ENCODE peak calls at places on chromosomes 2 and 18, in five cellular contexts. T, U, V, C and W are unnamed samples.

GRCh38 chr2:229098810-229099209 is 172.3 kb downstream of the PID1 start:
- DNase-seq in U (no peak), V (no peak), C (no peak), T (no peak), W (no peak)

GRCh38 chr18:58114766-58115165 is 70.7 kb downstream of the NEDD4L start:
- DNase-seq in U (no peak), C (no peak), V (no peak), T (no peak), W (no peak)

GRCh38 chr2:128438586-128438985 is 119.9 kb upstream of the HS6ST1 start:
- DNase-seq in U (no peak), C (no peak), V (no peak), T (no peak), W (no peak)

GRCh38 chr2:213317929-213318328 is 33.7 kb downstream of the SPAG16 start:
- DNase-seq in C (no peak), T (peak; percentile 27), V (no peak), U (no peak), W (no peak)

GRCh38 chr18:67300498-67300897 is 216.0 kb downstream of the DSEL start:
- DNase-seq in U (no peak), C (peak; percentile 13), T (no peak), V (no peak), W (no peak)

GRCh38 chr2:6955523-6956136 is 38.4 kb downstream of the RNF144A start:
- DNase-seq in U (no peak), V (no peak), C (no peak), T (no peak), W (no peak)

GRCh38 chr2:215428060-215428910 is 7.6 kb downstream of the FN1 start:
- DNase-seq in V (no peak), T (no peak), U (no peak), C (no peak), W (no peak)

GRCh38 chr2:35822716-35823115 is 532.9 kb upstream of the CRIM1 start:
- DNase-seq in C (no peak), T (no peak), V (no peak), U (no peak), W (no peak)

GRCh38 chr2:160407393-160408204 is 86.0 kb downstream of the RBMS1 start:
- DNase-seq in U (peak; percentile 52), T (no peak), V (no peak), C (peak; percentile 42), W (peak; percentile 29)

GRCh38 chr18:3875376-3875775 is 425.4 kb downstream of the TGIF1 start:
- DNase-seq in V (no peak), U (no peak), C (no peak), T (no peak), W (no peak)

GRCh38 chr18:11310476-11311086 is 161.2 kb upstream of the PIEZO2 start:
- DNase-seq in T (no peak), C (peak; percentile 24), U (peak; percentile 76), V (no peak), W (peak; percentile 46)

GRCh38 chr2:9748586-9748985 is 94.7 kb upstream of the TAF1B start:
- DNase-seq in C (no peak), T (no peak), V (no peak), U (no peak), W (peak; percentile 55)

GRCh38 chr2:229726643-229727042 is 12.3 kb upstream of the DNER start:
- DNase-seq in V (no peak), U (no peak), T (no peak), C (no peak), W (no peak)

GRCh38 chr2:198008230-198008629 is 203.8 kb downstream of the PLCL1 start:
- DNase-seq in V (no peak), T (no peak), U (no peak), C (no peak), W (no peak)

GRCh38 chr2:241678784-241679540 is 7.7 kb downstream of the DTYMK start:
- DNase-seq in T (no peak), C (no peak), U (no peak), V (no peak), W (no peak)

GRCh38 chr2:156435725-156436476 is at the start of gene GPD2:
- DNase-seq in C (peak; percentile 82), U (peak; percentile 90), V (peak; percentile 35), T (peak; percentile 79), W (peak; percentile 63)
- TF ChIP-seq CTCF in C (no peak), U (peak; percentile 11), V (no peak), T (no peak), W (no peak)

GRCh38 chr2:217085543-217085942 is 225.7 kb upstream of the TNP1 start:
- DNase-seq in T (no peak), V (no peak), U (no peak), C (no peak), W (no peak)
- TF ChIP-seq CTCF in T (no peak), V (no peak), U (no peak), C (no peak), W (no peak)

GRCh38 chr2:226983891-226984290 is 148.0 kb downstream of the RHBDD1 start:
- DNase-seq in U (no peak), V (no peak), T (no peak), C (no peak), W (no peak)
- TF ChIP-seq CTCF in U (no peak), V (no peak), T (no peak), C (no peak), W (no peak)

GRCh38 chr2:133680399-133681044 is 112.3 kb upstream of the NCKAP5 start:
- DNase-seq in V (no peak), C (no peak), T (no peak), U (no peak), W (no peak)
- TF ChIP-seq CTCF in V (no peak), C (no peak), T (no peak), U (no peak), W (no peak)

GRCh38 chr2:37263839-37264238 is 32.4 kb downstream of the NDUFAF7 start:
- DNase-seq in C (no peak), U (no peak), V (no peak), T (no peak), W (no peak)
- TF ChIP-seq CTCF in C (no peak), U (no peak), V (no peak), T (no peak), W (no peak)

GRCh38 chr2:173860082-173860481 is 105.1 kb downstream of the SP3 start:
- DNase-seq in C (no peak), T (no peak), U (no peak), V (no peak), W (no peak)
- TF ChIP-seq CTCF in C (no peak), T (no peak), U (no peak), V (no peak), W (no peak)

GRCh38 chr2:26316845-26317244 is 29.1 kb upstream of the SELENOI start:
- DNase-seq in C (no peak), T (no peak), V (no peak), U (no peak), W (peak; percentile 11)

GRCh38 chr2:26313446-26313845 is 32.5 kb upstream of the SELENOI start:
- DNase-seq in T (no peak), U (no peak), C (no peak), V (no peak), W (peak; percentile 8)

GRCh38 chr2:26316041-26316440 is 29.9 kb upstream of the SELENOI start:
- DNase-seq in C (no peak), V (no peak), T (no peak), U (no peak), W (peak; percentile 23)

GRCh38 chr2:26312471-26312870 is 33.5 kb upstream of the SELENOI start:
- DNase-seq in T (no peak), C (no peak), U (no peak), V (no peak), W (peak; percentile 10)

GRCh38 chr2:26314243-26314642 is 31.7 kb upstream of the SELENOI start:
- DNase-seq in T (no peak), U (no peak), V (no peak), C (no peak), W (peak; percentile 17)
- TF ChIP-seq CTCF in T (no peak), U (no peak), V (no peak), C (no peak), W (no peak)

DNA sequence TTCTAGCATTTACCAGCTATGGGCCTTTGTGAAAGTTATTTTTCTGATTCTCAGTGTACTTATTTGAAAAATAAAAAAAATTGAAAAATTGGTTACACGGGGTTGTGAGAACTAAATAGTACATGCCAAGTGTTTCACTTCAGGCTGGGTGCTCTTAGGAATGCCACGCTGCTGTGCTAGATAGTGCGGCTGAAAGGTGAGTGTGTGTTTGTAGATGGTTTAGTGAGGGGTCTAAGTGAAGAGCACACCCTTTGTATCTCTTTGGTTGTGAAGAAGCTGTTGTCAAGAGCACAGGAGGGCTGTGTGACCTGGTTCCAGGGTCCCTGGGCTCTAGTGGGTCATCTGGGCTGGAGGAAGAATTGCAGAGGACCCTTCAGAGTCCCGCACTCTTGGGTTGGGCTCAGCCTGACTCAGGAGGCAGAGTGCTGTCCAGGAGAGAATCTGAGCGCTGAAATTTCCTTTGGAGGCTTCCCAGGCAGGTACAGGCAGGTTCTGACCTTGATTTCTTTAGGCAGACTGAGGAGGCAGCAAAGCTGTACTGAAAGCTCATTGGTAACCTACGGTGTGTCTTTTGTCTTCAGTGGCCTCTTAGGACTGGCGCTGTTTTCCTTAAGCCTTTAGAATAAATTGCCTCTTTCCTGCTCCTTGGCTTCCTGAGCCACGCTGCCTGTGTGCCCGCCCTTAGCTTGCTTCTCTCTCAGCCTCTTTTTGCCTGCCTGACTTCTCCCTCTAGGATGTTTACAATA is 44.4 kb downstream of the MAP4K4 start:
- DNase-seq in U (no peak), V (no peak), T (no peak), C (no peak), W (no peak)
- TF ChIP-seq CTCF in U (no peak), V (no peak), T (no peak), C (no peak), W (no peak)

GRCh38 chr2:196376984-196377877 is 205.9 kb upstream of the STK17B start:
- DNase-seq in C (peak; percentile 63), V (no peak), T (peak; percentile 45), U (no peak), W (peak; percentile 21)

GRCh38 chr2:196379600-196379999 is 208.2 kb upstream of the STK17B start:
- DNase-seq in C (no peak), V (no peak), U (no peak), T (no peak), W (no peak)

GRCh38 chr2:196380575-196380974 is 209.2 kb upstream of the STK17B start:
- DNase-seq in U (no peak), T (no peak), C (no peak), V (no peak), W (no peak)

GRCh38 chr2:196381464-196381863 is 210.1 kb upstream of the STK17B start:
- DNase-seq in T (no peak), U (no peak), V (no peak), C (no peak), W (no peak)

GRCh38 chr2:196380098-196380497 is 208.7 kb upstream of the STK17B start:
- DNase-seq in V (no peak), U (no peak), C (no peak), T (no peak), W (no peak)
- TF ChIP-seq CTCF in V (no peak), U (no peak), C (no peak), T (no peak), W (no peak)